ENCODE peak calls at places on chromosome 4, in five cellular contexts. J, Y, W, B and Q are unnamed samples.
A peak's percentile ranks its signal among the peaks of the same experiment; 100 is the strongest.

GRCh38 chr4:1167244-1167949 is 5.0 kb downstream of the SPON2 start:
- DNase-seq in J (peak; percentile 86), Y (peak; percentile 95), W (peak; percentile 71), B (peak; percentile 97), Q (peak; percentile 21)

GRCh38 chr4:123102897-123103489 is 180.6 kb upstream of the NUDT6 start:
- DNase-seq in J (no peak), Y (peak; percentile 41), W (no peak), B (no peak), Q (peak; percentile 7)

GRCh38 chr4:76723373-76723772 is 174.6 kb downstream of the SOWAHB start:
- DNase-seq in J (no peak), Y (no peak), W (no peak), B (no peak), Q (no peak)

GRCh38 chr4:186719925-186720694 is 3.5 kb downstream of the FAT1 start:
- DNase-seq in J (no peak), Y (peak; percentile 44), W (no peak), B (peak; percentile 23), Q (no peak)

GRCh38 chr4:177448850-177449249 is 6.6 kb upstream of the AGA start:
- DNase-seq in J (no peak), Y (no peak), W (no peak), B (no peak), Q (no peak)

GRCh38 chr4:53019485-53020382 is 157.6 kb downstream of the RASL11B start:
- DNase-seq in J (no peak), Y (peak; percentile 54), W (no peak), B (no peak), Q (no peak)

GRCh38 chr4:185797596-185797995 is 14.4 kb downstream of the SORBS2 start:
- DNase-seq in J (no peak), Y (no peak), W (no peak), B (no peak), Q (no peak)

GRCh38 chr4:88070031-88070430 is 62.6 kb downstream of the PKD2 start:
- DNase-seq in J (no peak), Y (no peak), W (no peak), B (no peak), Q (no peak)

GRCh38 chr4:149997881-149998421 is 80.3 kb upstream of the DCLK2 start:
- DNase-seq in J (no peak), Y (peak; percentile 47), W (no peak), B (no peak), Q (no peak)

GRCh38 chr4:168507178-168507577 is 10.3 kb downstream of the PALLD start:
- DNase-seq in J (no peak), Y (no peak), W (no peak), B (no peak), Q (no peak)